ENCODE peak calls at places on chromosomes 3 and 15, in six cellular contexts. R is SW480, V is AG10803, F is A673, P is endothelial cell, T is upper lobe of right lung. D is an unnamed sample.

GRCh38 chr3:39383190-39383912 is at the start of gene SLC25A38:
- DNase-seq in R (peak), V (peak), P (peak), T (peak), F (peak), D (peak)

GRCh38 chr15:57015897-57016296 is 97.5 kb downstream of the TCF12 start:
- DNase-seq in V (no peak), R (no peak), F (no peak), T (no peak), P (no peak), D (no peak)

GRCh38 chr15:79629687-79630086 is 197.6 kb downstream of the MINAR1 start:
- DNase-seq in T (no peak), R (no peak), P (no peak), F (no peak), V (peak), D (no peak)

GRCh38 chr3:14552717-14553116 is 12.6 kb upstream of the GRIP2 start:
- DNase-seq in R (no peak), V (no peak), P (no peak), T (no peak), F (no peak), D (no peak)

GRCh38 chr3:72329354-72329753 is 518.9 kb downstream of the SHQ1 start:
- DNase-seq in T (no peak), P (no peak), V (no peak), R (no peak), F (no peak), D (no peak)

GRCh38 chr3:121477589-121477988 is 68.2 kb downstream of the POLQ start:
- DNase-seq in R (no peak), V (peak), P (no peak), T (no peak), F (peak), D (no peak)

GRCh38 chr15:63040954-63041353 is 1.6 kb upstream of the TPM1 start:
- DNase-seq in F (no peak), R (no peak), P (no peak), V (no peak), T (no peak), D (no peak)

GRCh38 chr3:66115858-66116654 is 77.3 kb upstream of the MAGI1 start:
- DNase-seq in F (no peak), R (peak), T (no peak), V (peak), P (no peak), D (peak)

GRCh38 chr15:29669823-29670222 is 152.4 kb downstream of the TJP1 start:
- DNase-seq in T (no peak), R (no peak), P (no peak), F (no peak), V (peak), D (no peak)

GRCh38 chr3:45952456-45952855 is 9.2 kb downstream of the CXCR6 start:
- DNase-seq in F (no peak), T (no peak), R (no peak), P (no peak), V (peak), D (no peak)

GRCh38 chr15:75138016-75138999 is 63.4 kb upstream of the C15orf39 start:
- DNase-seq in P (no peak), F (no peak), R (no peak), V (peak), T (no peak), D (no peak)

GRCh38 chr15:28989896-28990295 is 104.1 kb downstream of the APBA2 start:
- DNase-seq in V (no peak), R (no peak), F (no peak), P (no peak), T (no peak), D (no peak)

GRCh38 chr3:140843656-140844055 is 98.0 kb upstream of the SLC25A36 start:
- DNase-seq in T (no peak), R (no peak), V (no peak), P (no peak), F (no peak), D (no peak)

GRCh38 chr3:107676469-107677309 is 153.9 kb downstream of the BBX start:
- DNase-seq in F (peak), V (peak), R (peak), P (no peak), T (no peak), D (no peak)

GRCh38 chr3:142577701-142578308 is 728 bp downstream of the ATR start:
- DNase-seq in F (peak), T (no peak), P (no peak), R (no peak), V (no peak), D (no peak)

GRCh38 chr3:112111785-112112402 is 21.2 kb downstream of the GCSAM start:
- DNase-seq in T (no peak), P (peak), R (peak), V (peak), F (peak), D (no peak)

GRCh38 chr3:13574798-13575451 is 26.0 kb downstream of the FBLN2 start:
- DNase-seq in R (no peak), V (peak), P (no peak), T (no peak), F (peak), D (no peak)

GRCh38 chr3:30356901-30357753 is 249.3 kb upstream of the TGFBR2 start:
- DNase-seq in V (no peak), F (peak), T (no peak), R (no peak), P (no peak), D (no peak)

GRCh38 chr15:43943511-43943910 is 116.7 kb downstream of the WDR76 start:
- DNase-seq in P (no peak), R (no peak), T (no peak), V (peak), F (no peak), D (no peak)

GRCh38 chr3:43155464-43156121 is 49.7 kb upstream of the POMGNT2 start:
- DNase-seq in P (peak), R (peak), T (no peak), V (peak), F (peak), D (peak)

GRCh38 chr3:124413989-124414598 is 316.2 kb upstream of the UMPS start:
- DNase-seq in P (no peak), F (no peak), V (no peak), R (no peak), T (no peak), D (no peak)

GRCh38 chr3:4804161-4805058 is 174.8 kb upstream of the BHLHE40 start:
- DNase-seq in F (no peak), R (no peak), T (no peak), V (no peak), P (no peak), D (no peak)

GRCh38 chr15:87873501-87873900 is 383.0 kb downstream of the NTRK3 start:
- DNase-seq in T (no peak), V (peak), R (no peak), P (no peak), F (no peak), D (no peak)

GRCh38 chr3:135192929-135193328 is 397.9 kb downstream of the EPHB1 start:
- DNase-seq in R (no peak), T (no peak), P (no peak), F (no peak), V (peak), D (no peak)

GRCh38 chr3:125434582-125435011 is 59.5 kb upstream of the ZNF148 start:
- DNase-seq in T (no peak), P (no peak), F (no peak), R (no peak), V (no peak), D (no peak)

GRCh38 chr3:167716920-167717319 is 17.8 kb downstream of the PDCD10 start:
- DNase-seq in R (peak), P (no peak), V (no peak), T (no peak), F (no peak), D (no peak)